ENCODE peak calls at places on chromosomes 5 and 9, in four cellular contexts. F, C, M and V are unnamed samples.

GRCh38 chr5:89343666-89344065 is 460.7 kb upstream of the MEF2C start:
- DNase-seq in F (peak), C (no peak), M (peak), V (peak)

GRCh38 chr9:14372437-14373318 is 58.7 kb upstream of the NFIB start:
- DNase-seq in F (peak), C (peak), M (peak), V (peak)

GRCh38 chr5:11105706-11106105 is 344.7 kb upstream of the DAP start:
- DNase-seq in F (no peak), C (no peak), M (no peak), V (no peak)

GRCh38 chr9:79145442-79145841 is 426.3 kb upstream of the TLE4 start:
- DNase-seq in F (no peak), C (no peak), M (no peak), V (no peak)

GRCh38 chr5:35159370-35159742 is 70.9 kb downstream of the PRLR start:
- DNase-seq in F (no peak), C (no peak), M (no peak), V (no peak)

GRCh38 chr9:98057095-98057799 is 715 bp downstream of the NANS start:
- DNase-seq in F (no peak), C (no peak), M (no peak), V (no peak)

GRCh38 chr5:65126192-65126591 is 355.5 kb downstream of the ADAMTS6 start:
- DNase-seq in F (no peak), C (no peak), M (peak), V (no peak)

GRCh38 chr9:70981312-70981711 is 140.1 kb downstream of the TRPM3 start:
- DNase-seq in F (no peak), C (no peak), M (no peak), V (no peak)

GRCh38 chr5:136656811-136657210 is 291.5 kb upstream of the TRPC7 start:
- DNase-seq in F (peak), C (no peak), M (peak), V (no peak)

GRCh38 chr9:34343090-34343489 is 13.7 kb downstream of the NUDT2 start:
- DNase-seq in F (no peak), C (peak), M (no peak), V (no peak)

GRCh38 chr9:3879731-3880493 is 354.1 kb upstream of the RFX3 start:
- DNase-seq in F (peak), C (no peak), M (no peak), V (peak)

GRCh38 chr9:122016309-122016708 is 76.8 kb downstream of the TTLL11 start:
- DNase-seq in F (no peak), C (no peak), M (no peak), V (no peak)